ENCODE peak calls at places on chromosome 11, in six cellular contexts. L is H9, T is neuronal stem cell, B is H1, N is trophoblast cell, X is mesenchymal stem cell. S is an unnamed sample.

GRCh38 chr11:45280449-45280848 is 5.7 kb downstream of the SYT13 start:
- DNase-seq in L (no peak), T (no peak), B (no peak), N (no peak), X (no peak), S (peak; percentile 0)

GRCh38 chr11:127925430-127925829 is 661.9 kb downstream of the ETS1 start:
- DNase-seq in L (no peak), T (no peak), B (no peak), N (no peak), X (no peak), S (peak; percentile 48)

GRCh38 chr11:396511-396947 is 2.5 kb downstream of the PKP3 start:
- DNase-seq in L (no peak), T (no peak), B (no peak), N (peak; percentile 37), X (peak; percentile 37), S (no peak)

GRCh38 chr11:117799634-117800033 is 2.6 kb upstream of the DSCAML1 start:
- DNase-seq in L (no peak), T (no peak), B (no peak), N (no peak), X (no peak), S (no peak)

GRCh38 chr11:125925247-125925740 is 20.6 kb upstream of the VSIG10L2 start:
- DNase-seq in L (no peak), T (no peak), B (no peak), N (no peak), X (no peak), S (no peak)

GRCh38 chr11:75263944-75264349 is 23.4 kb downstream of the TPBGL start:
- DNase-seq in L (no peak), T (no peak), B (no peak), N (no peak), X (peak; percentile 42), S (peak; percentile 12)

GRCh38 chr11:19718976-19719375 is 6.3 kb downstream of the NAV2 start:
- DNase-seq in L (no peak), T (no peak), B (no peak), N (no peak), X (no peak), S (no peak)

GRCh38 chr11:97702948-97703347 is 1313.1 kb downstream of the JRKL start:
- DNase-seq in L (no peak), T (no peak), B (no peak), N (no peak), X (no peak), S (no peak)

GRCh38 chr11:117724104-117724503 is 72.9 kb downstream of the DSCAML1 start:
- DNase-seq in L (no peak), T (peak; percentile 39), B (no peak), N (no peak), X (no peak), S (no peak)

GRCh38 chr11:32456864-32457263 is 21.5 kb upstream of the WT1 start:
- DNase-seq in L (no peak), T (no peak), B (no peak), N (no peak), X (no peak), S (no peak)

GRCh38 chr11:129573161-129573560 is 197.5 kb downstream of the BARX2 start:
- DNase-seq in L (no peak), T (no peak), B (no peak), N (no peak), X (no peak), S (no peak)

DNA sequence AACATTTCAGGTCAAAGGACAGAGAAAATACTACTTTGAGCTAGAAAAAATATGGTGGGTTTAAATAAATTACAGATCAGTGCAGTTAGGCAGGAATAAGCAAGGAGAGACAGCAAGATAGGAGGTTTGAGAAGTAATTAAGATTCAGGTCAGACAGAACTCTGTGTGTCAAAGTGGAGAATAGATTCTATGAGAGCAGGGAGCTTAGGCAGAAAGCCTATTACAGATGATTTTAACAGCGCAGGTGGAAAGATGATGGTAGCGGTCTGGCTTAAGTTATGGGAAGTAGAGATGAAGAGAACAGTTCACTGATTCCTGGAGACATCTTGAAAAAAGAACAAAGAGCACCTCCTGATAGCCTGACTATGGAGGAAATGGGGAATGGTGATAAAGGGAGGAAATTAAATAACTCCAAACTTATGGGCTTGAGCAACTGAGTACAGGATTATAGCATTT is 106.0 kb downstream of the APIP start:
- DNase-seq in L (no peak), T (no peak), B (no peak), N (no peak), X (no peak), S (no peak)
- H4K91ac ChIP-seq in L (no peak overlapping the region), T (no peak overlapping the region), B (no peak overlapping the region), N (no peak overlapping the region), X (no peak overlapping the region), S (no peak overlapping the region)

GRCh38 chr11:124841765-124842700 is 23.2 kb upstream of the ROBO3 start:
- DNase-seq in L (no peak), T (no peak), B (no peak), N (no peak), X (no peak), S (no peak)
- H4K91ac ChIP-seq in L (no peak overlapping the region), T (no peak overlapping the region), B (no peak overlapping the region), N (no peak overlapping the region), X (no peak overlapping the region), S (no peak overlapping the region)

DNA sequence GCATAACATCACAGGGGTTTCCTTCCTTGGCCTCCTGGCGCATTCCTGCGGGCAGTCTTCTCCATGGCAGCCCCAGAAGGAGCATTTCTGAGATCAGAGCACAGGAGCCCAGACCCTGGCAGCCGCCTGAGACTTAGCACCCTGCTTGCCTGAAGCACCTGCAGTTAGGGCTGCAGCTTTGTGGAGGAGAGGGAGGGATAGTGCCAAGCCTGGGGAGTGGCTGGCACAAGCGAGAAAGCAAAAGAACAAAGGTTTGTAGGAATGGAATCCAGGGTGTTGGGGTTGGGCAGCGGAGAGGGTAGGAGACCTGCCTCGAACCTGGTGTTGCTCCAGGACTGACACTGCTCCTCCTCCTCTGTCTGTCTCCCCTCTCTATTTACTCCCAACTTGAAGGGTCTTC is 66.9 kb downstream of the SCN3B start:
- DNase-seq in L (no peak), T (no peak), B (no peak), N (no peak), X (no peak), S (no peak)
- H4K91ac ChIP-seq in L (no peak overlapping the region), T (no peak overlapping the region), B (no peak overlapping the region), N (no peak overlapping the region), X (no peak overlapping the region), S (no peak overlapping the region)

DNA sequence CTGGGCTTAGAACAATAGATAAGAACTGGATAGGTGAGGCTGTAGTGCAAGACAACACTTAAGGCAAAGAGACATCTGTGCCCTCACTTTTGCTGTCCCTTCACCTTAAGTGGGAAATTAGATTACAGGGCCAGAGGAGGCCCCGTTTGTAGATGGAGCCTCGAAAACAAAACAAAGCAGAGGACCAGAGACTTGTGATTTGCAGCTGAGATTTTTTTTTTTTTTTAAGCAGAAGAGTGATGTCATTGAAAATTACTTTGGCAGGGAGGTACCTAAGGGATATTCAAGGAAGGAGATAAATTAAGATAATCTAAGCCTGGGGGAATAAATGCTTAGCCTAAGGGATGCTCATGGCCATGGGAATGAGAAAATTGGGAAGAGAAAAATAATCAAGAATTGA is 31.4 kb downstream of the ZC3H12C start:
- DNase-seq in L (no peak), T (no peak), B (no peak), N (no peak), X (no peak), S (no peak)
- H4K91ac ChIP-seq in L (no peak overlapping the region), T (no peak overlapping the region), B (no peak overlapping the region), N (no peak overlapping the region), X (no peak overlapping the region), S (no peak overlapping the region)

DNA sequence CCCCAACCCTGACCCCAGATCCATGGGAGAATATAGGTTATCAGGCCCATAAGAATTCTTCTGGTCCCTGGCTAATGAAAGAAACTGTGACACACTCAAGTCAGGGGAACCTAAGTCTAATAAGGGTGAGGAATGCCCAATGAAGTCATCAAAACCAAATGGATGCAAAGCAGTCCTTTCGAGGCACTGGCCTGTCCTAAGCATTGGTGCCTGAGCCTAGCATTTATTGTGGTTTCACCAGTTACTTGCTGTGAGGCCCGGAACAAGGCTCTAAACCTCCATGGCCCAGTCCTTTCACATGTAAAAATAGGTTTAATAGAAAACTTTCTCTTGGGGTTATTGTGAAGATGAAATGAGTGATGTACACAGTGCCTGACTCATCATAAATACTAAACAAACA is 712.6 kb downstream of the DLG2 start:
- DNase-seq in L (no peak), T (no peak), B (no peak), N (no peak), X (no peak), S (no peak)
- H4K91ac ChIP-seq in L (no peak overlapping the region), T (no peak overlapping the region), B (no peak overlapping the region), N (no peak overlapping the region), X (no peak overlapping the region), S (no peak overlapping the region)